ENCODE peak calls at places on chromosome X, in four cellular contexts. Z is substantia nigra; X is Calu3; U is effector memory CD4-positive, alpha-beta T cell. F is an unnamed sample.

GRCh38 chrX:87636533-87636932 is 118.9 kb downstream of the KLHL4 start:
- DNase-seq in Z (no peak), X (no peak), U (no peak), F (no peak)

GRCh38 chrX:147403075-147403474 is 508.6 kb upstream of the FMR1 start:
- DNase-seq in Z (no peak), X (no peak), U (no peak), F (no peak)

GRCh38 chrX:66200050-66200664 is 36.1 kb downstream of the HEPH start:
- DNase-seq in Z (no peak), X (no peak), U (no peak), F (no peak)

GRCh38 chrX:97685753-97686152 is 802.0 kb downstream of the RPA4 start:
- DNase-seq in Z (no peak), X (peak), U (no peak), F (no peak)

GRCh38 chrX:106919932-106920452 is at the start of gene CLDN2:
- DNase-seq in Z (no peak), X (no peak), U (no peak), F (no peak)

GRCh38 chrX:102858826-102859627 is 78.0 kb upstream of the RAB40AL start:
- DNase-seq in Z (no peak), X (no peak), U (no peak), F (no peak)

GRCh38 chrX:109936114-109936513 is 66.8 kb upstream of the TMEM164 start:
- DNase-seq in Z (no peak), X (no peak), U (no peak), F (no peak)

GRCh38 chrX:17788956-17789562 is 51.8 kb downstream of the SCML1 start:
- DNase-seq in Z (no peak), X (no peak), U (no peak), F (no peak)

GRCh38 chrX:77628294-77629025 is 157.6 kb downstream of the ATRX start:
- DNase-seq in Z (no peak), X (no peak), U (no peak), F (no peak)

GRCh38 chrX:71282514-71283408 is 674 bp upstream of the NONO start:
- DNase-seq in Z (no peak), X (no peak), U (peak), F (no peak)

GRCh38 chrX:9955506-9955905 is 11.7 kb upstream of the CLDN34 start:
- DNase-seq in Z (no peak), X (no peak), U (no peak), F (no peak)

GRCh38 chrX:17412692-17413091 is 37.7 kb downstream of the NHS start:
- DNase-seq in Z (no peak), X (no peak), U (no peak), F (no peak)

GRCh38 chrX:104359124-104359523 is 104.4 kb upstream of the ESX1 start:
- DNase-seq in Z (no peak), X (no peak), U (no peak), F (no peak)

GRCh38 chrX:138986866-138987265 is 275.3 kb upstream of the FGF13 start:
- DNase-seq in Z (no peak), X (no peak), U (no peak), F (no peak)

GRCh38 chrX:130121505-130121800 is 11.2 kb upstream of the ELF4 start:
- DNase-seq in Z (no peak), X (no peak), U (no peak), F (no peak)

GRCh38 chrX:19682712-19683331 is 167.5 kb upstream of the MAP3K15 start:
- DNase-seq in Z (no peak), X (no peak), U (peak), F (peak)

GRCh38 chrX:44675364-44676024 is 132.8 kb upstream of the FUNDC1 start:
- DNase-seq in Z (no peak), X (peak), U (no peak), F (no peak)

GRCh38 chrX:19709812-19710518 is 177.4 kb downstream of the SH3KBP1 start:
- DNase-seq in Z (no peak), X (no peak), U (no peak), F (no peak)

GRCh38 chrX:106481341-106481740 is 130.4 kb upstream of the RADX start:
- DNase-seq in Z (no peak), X (peak), U (no peak), F (peak)

GRCh38 chrX:19743386-19743785 is 144.0 kb downstream of the SH3KBP1 start:
- DNase-seq in Z (no peak), X (no peak), U (no peak), F (no peak)

GRCh38 chrX:10166731-10167149 is 10.0 kb downstream of the CLCN4 start:
- DNase-seq in Z (no peak), X (peak), U (no peak), F (peak)

GRCh38 chrX:107659768-107660167 is 31.5 kb downstream of the PRPS1 start:
- DNase-seq in Z (no peak), X (no peak), U (no peak), F (no peak)

GRCh38 chrX:113935516-113935915 is 648.4 kb upstream of the HTR2C start:
- DNase-seq in Z (no peak), X (no peak), U (no peak), F (no peak)

GRCh38 chrX:16869393-16870094 is 618 bp downstream of the RBBP7 start:
- DNase-seq in Z (no peak), X (peak), U (peak), F (no peak)

GRCh38 chrX:142977128-142977914 is 48.4 kb upstream of the SPANXN4 start:
- DNase-seq in Z (no peak), X (no peak), U (no peak), F (no peak)

GRCh38 chrX:109911046-109911445 is 91.9 kb upstream of the TMEM164 start:
- DNase-seq in Z (no peak), X (no peak), U (no peak), F (no peak)

GRCh38 chrX:130694983-130695382 is 208.0 kb downstream of the ENOX2 start:
- DNase-seq in Z (no peak), X (no peak), U (no peak), F (no peak)